ENCODE peak calls at places on chromosomes 16 and 17, in five cellular contexts. G, D, U, X and S are unnamed samples.

GRCh38 chr17:83079340-83079747 is at the start of gene METRNL:
- DNase-seq in G (peak), D (peak), U (peak), X (peak), S (peak)

GRCh38 chr17:61338874-61339478 is 60.7 kb upstream of the TBX2 start:
- DNase-seq in G (no peak), D (no peak), U (no peak), X (no peak), S (no peak)

GRCh38 chr17:34913001-34913400 is 48.3 kb downstream of the CCT6B start:
- DNase-seq in G (no peak), D (no peak), U (no peak), X (no peak), S (no peak)

GRCh38 chr17:51118330-51119195 is 2.1 kb downstream of the SPAG9 start:
- DNase-seq in G (peak), D (peak), U (no peak), X (peak), S (no peak)

GRCh38 chr17:63826468-63827001 is 696 bp upstream of the PSMC5 start:
- DNase-seq in G (no peak), D (peak), U (peak), X (no peak), S (no peak)

GRCh38 chr16:49333268-49333597 is 40.4 kb upstream of the C16orf78 start:
- DNase-seq in G (no peak), D (no peak), U (no peak), X (no peak), S (no peak)

GRCh38 chr17:55672585-55673501 is 49.8 kb downstream of the TMEM100 start:
- DNase-seq in G (no peak), D (peak), U (no peak), X (peak), S (no peak)

GRCh38 chr16:87844374-87844733 is 25.0 kb downstream of the SLC7A5 start:
- DNase-seq in G (no peak), D (no peak), U (peak), X (no peak), S (no peak)

GRCh38 chr17:77266213-77266612 is 125.4 kb downstream of the SEC14L1 start:
- DNase-seq in G (no peak), D (no peak), U (no peak), X (no peak), S (no peak)

GRCh38 chr17:78391843-78392242 is 13.4 kb downstream of the PGS1 start:
- DNase-seq in G (no peak), D (no peak), U (no peak), X (no peak), S (no peak)

GRCh38 chr16:62041401-62041800 is 5.2 kb upstream of the CDH8 start:
- DNase-seq in G (no peak), D (no peak), U (peak), X (no peak), S (peak)

GRCh38 chr16:88558457-88559442 is 11.5 kb upstream of the ZC3H18 start:
- DNase-seq in G (no peak), D (peak), U (peak), X (peak), S (no peak)

GRCh38 chr16:70304892-70305448 is 6.0 kb downstream of the DDX19B start:
- DNase-seq in G (no peak), D (no peak), U (no peak), X (no peak), S (no peak)

GRCh38 chr17:39612291-39612894 is 4.7 kb upstream of the NEUROD2 start:
- DNase-seq in G (no peak), D (no peak), U (no peak), X (no peak), S (no peak)

GRCh38 chr17:16037636-16038035 is 38.0 kb downstream of the TTC19 start:
- DNase-seq in G (no peak), D (no peak), U (no peak), X (no peak), S (no peak)

GRCh38 chr17:30116345-30116660 is 313 bp upstream of the NSRP1 start:
- DNase-seq in G (no peak), D (no peak), U (no peak), X (no peak), S (no peak)

DNA sequence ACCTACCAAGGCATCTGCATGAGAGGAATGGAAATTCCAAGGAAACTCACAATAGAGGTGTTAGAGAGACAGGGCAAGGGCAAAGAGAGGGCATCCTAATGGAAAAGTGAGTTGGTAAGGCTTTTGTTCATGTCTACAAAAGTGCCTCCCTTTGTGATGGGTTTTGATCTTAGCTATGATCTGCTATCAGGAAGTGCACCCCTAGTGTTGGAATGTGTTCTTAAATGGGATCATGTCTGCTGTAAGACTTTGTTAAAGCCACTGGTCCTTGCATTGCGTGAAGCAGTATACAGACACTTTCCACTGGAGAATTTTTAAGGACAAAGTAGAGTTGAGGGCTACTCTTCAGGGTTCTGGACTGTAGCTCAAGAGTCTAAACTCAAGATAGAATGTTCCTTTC is 92.0 kb downstream of the MAP2K6 start:
- DNase-seq in G (no peak), D (no peak), U (peak), X (no peak), S (no peak)
- TF ChIP-seq CTCF in G (no peak), D (no peak), U (peak), X (no peak), S (peak)

GRCh38 chr17:44155488-44155887 is 13.8 kb downstream of the HROB start:
- DNase-seq in G (no peak), D (no peak), U (no peak), X (no peak), S (no peak)
- TF ChIP-seq CTCF in G (no peak), D (no peak), U (no peak), X (no peak), S (no peak)

GRCh38 chr16:4612977-4613635 is 1.6 kb downstream of the UBALD1 start:
- DNase-seq in G (no peak), D (no peak), U (no peak), X (no peak), S (no peak)

GRCh38 chr16:4611337-4612023 is 3.2 kb downstream of the UBALD1 start:
- DNase-seq in G (no peak), D (no peak), U (no peak), X (no peak), S (no peak)

GRCh38 chr16:4613636-4614570 is 785 bp downstream of the UBALD1 start:
- DNase-seq in G (no peak), D (peak), U (peak), X (peak), S (peak)

GRCh38 chr16:4610011-4611005 is 4.4 kb downstream of the UBALD1 start:
- DNase-seq in G (no peak), D (no peak), U (no peak), X (no peak), S (no peak)

DNA sequence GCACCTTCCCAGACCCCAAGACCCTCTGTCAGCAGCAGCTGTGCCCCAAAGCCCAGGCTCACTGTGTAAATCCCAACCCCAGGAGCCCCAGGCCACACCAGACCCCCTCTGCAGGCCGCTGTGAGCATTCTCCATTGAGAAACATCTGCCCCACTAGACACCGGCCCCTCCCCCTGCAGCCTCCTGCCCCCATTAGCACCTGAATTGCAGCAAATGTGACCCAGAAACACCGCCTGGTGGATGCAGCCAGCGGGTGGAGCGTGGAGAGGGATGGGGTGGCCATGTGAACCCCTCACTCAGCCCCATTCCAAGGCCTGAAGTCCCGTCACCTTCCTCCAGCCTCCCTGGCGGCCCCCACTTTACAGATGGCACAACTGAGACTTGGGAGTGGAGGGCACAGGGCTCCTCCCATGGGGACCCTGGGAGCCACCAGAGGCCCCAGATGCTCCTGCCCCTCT is 2.2 kb downstream of the UBALD1 start:
- DNase-seq in G (no peak), D (peak), U (peak), X (no peak), S (no peak)
- TF ChIP-seq CTCF in G (no peak), D (no peak), U (peak), X (no peak), S (no peak)

DNA sequence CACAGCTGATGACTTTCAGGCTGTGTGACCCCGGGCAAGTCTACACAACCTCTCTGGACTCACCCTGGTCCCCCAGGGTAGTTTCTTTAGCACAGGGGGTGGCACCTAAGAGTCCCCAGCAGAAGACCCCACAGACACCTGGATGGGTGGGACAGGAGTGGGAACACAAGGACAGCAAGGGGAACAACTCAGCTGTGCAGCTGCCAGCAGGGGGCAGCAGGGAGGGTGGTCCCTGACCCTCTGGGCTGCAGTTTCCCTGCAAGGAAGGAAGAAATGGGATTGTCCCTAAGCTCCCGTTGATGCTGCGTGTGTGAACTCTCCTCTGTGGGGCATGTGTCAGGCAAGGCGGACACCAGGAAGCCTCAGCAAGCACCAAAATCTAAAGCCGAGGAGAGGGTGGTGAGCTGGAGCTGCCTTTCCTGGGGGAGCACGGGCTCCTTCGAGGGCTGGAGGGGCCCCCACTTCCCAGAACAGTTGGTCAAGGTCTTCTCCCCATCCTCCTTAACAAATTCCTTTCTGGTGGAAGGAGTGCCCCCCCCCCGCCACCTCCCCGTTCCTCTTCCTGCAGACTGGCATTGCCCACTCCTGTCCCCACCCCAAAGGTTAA is 24.1 kb upstream of the CDH5 start:
- DNase-seq in G (no peak), D (peak), U (peak), X (no peak), S (peak)
- TF ChIP-seq CTCF in G (peak), D (peak), U (peak), X (peak), S (peak)

DNA sequence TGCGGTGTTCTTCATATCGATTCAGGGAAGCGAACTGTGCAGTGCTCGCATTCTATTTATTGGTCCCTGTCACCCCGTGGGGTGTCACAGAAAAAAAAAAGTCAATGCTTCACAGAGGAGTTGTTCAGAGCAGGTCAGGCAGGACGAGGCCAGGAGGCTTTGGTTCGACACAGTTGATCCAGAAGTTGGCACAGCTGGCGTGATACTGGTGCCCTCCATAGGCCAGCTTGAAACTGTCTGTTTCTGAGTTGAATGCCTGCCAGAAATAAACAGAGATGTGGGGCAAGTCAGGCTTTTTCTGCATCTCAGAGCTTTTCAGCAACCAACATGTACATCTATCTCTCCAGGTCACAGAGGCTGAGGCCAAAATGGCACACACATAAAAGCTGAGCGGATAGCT is 29.1 kb downstream of the DUSP14 start:
- DNase-seq in G (no peak), D (no peak), U (no peak), X (no peak), S (no peak)
- TF ChIP-seq CTCF in G (no peak), D (no peak), U (no peak), X (no peak), S (no peak)

DNA sequence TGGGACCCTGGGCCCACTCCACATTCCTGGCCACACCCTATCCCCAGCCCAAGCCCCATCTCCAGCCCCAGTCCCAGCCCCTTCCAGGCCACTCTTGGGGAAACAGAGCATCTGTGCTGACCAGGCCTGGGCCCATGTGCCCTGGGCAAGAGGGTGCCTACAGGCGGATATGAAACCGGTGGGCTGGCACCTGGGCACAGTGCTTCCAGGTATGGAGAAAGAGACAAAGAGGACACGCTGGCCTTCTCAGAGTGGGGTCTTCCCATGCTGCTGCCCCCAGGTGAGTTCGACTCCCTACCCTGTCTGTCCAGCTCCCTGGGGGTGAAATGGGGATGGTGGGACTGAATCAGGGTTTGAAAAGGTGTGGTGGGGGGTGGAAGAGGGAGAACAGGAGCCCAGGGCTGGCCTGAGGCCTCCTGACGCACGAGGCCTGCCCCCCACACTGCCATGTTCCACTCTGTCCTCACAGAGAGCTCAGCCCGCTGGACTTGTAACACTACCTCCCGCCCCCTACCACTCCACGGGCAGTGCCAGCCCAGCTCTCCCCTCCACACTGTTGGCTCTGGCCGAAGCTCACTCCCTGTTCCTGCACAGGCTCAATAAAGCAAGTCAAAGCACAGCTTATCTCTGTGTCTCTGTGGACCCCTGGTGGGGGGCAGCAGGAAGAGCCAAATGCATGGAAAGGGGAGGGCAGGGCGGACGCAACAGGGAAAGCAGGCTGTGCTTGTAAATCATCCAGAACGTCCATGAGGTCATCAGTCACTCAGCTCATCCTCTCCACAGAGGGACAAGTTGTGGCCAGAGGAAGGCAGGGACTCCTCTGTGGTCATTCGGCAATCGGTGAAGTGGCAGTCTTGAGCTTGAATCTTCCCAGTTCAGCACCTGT is 71.1 kb upstream of the TMEM97 start:
- DNase-seq in G (no peak), D (no peak), U (peak), X (no peak), S (no peak)
- TF ChIP-seq CTCF in G (no peak), D (no peak), U (peak), X (no peak), S (peak)